ENCODE peak calls at places on chromosomes 7 and 10, in six cellular contexts. L is lower leg skin, P is GM13976, I is AG09309, T is tibial nerve, Z is endothelial cell. S is an unnamed sample.

GRCh38 chr7:149662591-149663095 is 110.7 kb downstream of the ZNF467 start:
- DNase-seq in L (no peak), P (peak), I (no peak), T (peak), Z (peak), S (peak)

GRCh38 chr10:46268076-46268881 is 18.5 kb upstream of the ANTXRL start:
- DNase-seq in L (peak), P (peak), I (no peak), T (no peak), Z (no peak), S (no peak)

GRCh38 chr10:123470570-123470969 is 195.6 kb upstream of the GPR26 start:
- DNase-seq in L (no peak), P (no peak), I (no peak), T (no peak), Z (no peak), S (no peak)

GRCh38 chr7:148941598-148942280 is 57.6 kb upstream of the EZH2 start:
- DNase-seq in L (peak), P (no peak), I (no peak), T (peak), Z (peak), S (no peak)

GRCh38 chr10:66834802-66835201 is 91.0 kb upstream of the LRRTM3 start:
- DNase-seq in L (no peak), P (no peak), I (no peak), T (no peak), Z (no peak), S (no peak)

GRCh38 chr10:17431871-17432311 is 22.5 kb downstream of the ST8SIA6 start:
- DNase-seq in L (no peak), P (no peak), I (no peak), T (no peak), Z (no peak), S (no peak)

GRCh38 chr7:98429799-98430198 is 28.9 kb upstream of the BAIAP2L1 start:
- DNase-seq in L (no peak), P (no peak), I (no peak), T (no peak), Z (no peak), S (no peak)

GRCh38 chr10:119270893-119271361 is 63.6 kb downstream of the GRK5 start:
- DNase-seq in L (no peak), P (peak), I (no peak), T (no peak), Z (peak), S (peak)

GRCh38 chr7:67453580-67453979 is 456.9 kb downstream of the TYW1 start:
- DNase-seq in L (no peak), P (no peak), I (no peak), T (no peak), Z (no peak), S (no peak)

GRCh38 chr10:7409045-7409731 is 1.6 kb downstream of the SFMBT2 start:
- DNase-seq in L (no peak), P (peak), I (no peak), T (no peak), Z (peak), S (peak)

GRCh38 chr7:157875230-157876179 is 538.7 kb downstream of the DNAJB6 start:
- DNase-seq in L (no peak), P (no peak), I (no peak), T (no peak), Z (no peak), S (no peak)

GRCh38 chr7:142542938-142543337 is 206.3 kb upstream of the PRSS1 start:
- DNase-seq in L (no peak), P (no peak), I (no peak), T (no peak), Z (no peak), S (no peak)

GRCh38 chr7:107501593-107501992 is 31.7 kb downstream of the GPR22 start:
- DNase-seq in L (no peak), P (no peak), I (no peak), T (no peak), Z (peak), S (peak)

GRCh38 chr7:30285067-30285530 is 702 bp downstream of the ZNRF2 start:
- DNase-seq in L (no peak), P (peak), I (no peak), T (no peak), Z (peak), S (peak)
- TF ChIP-seq CTCF in L (no peak), P (no peak), I (no peak), T (no peak), Z (no peak), S (no peak)

GRCh38 chr7:129762387-129762969 is 151.0 kb downstream of the NRF1 start:
- DNase-seq in L (no peak), P (no peak), I (no peak), T (no peak), Z (no peak), S (no peak)

GRCh38 chr7:129752760-129753159 is 141.2 kb downstream of the NRF1 start:
- DNase-seq in L (no peak), P (no peak), I (no peak), T (no peak), Z (no peak), S (no peak)

GRCh38 chr7:129757991-129758390 is 146.5 kb downstream of the NRF1 start:
- DNase-seq in L (no peak), P (no peak), I (no peak), T (no peak), Z (no peak), S (no peak)
- TF ChIP-seq CTCF in L (no peak), P (no peak), I (no peak), T (no peak), Z (no peak), S (no peak)

GRCh38 chr7:150732786-150733733 is 4.2 kb upstream of the GIMAP5 start:
- DNase-seq in L (no peak), P (no peak), I (no peak), T (no peak), Z (no peak), S (no peak)

GRCh38 chr7:150727381-150727780 is 9.8 kb upstream of the GIMAP5 start:
- DNase-seq in L (no peak), P (no peak), I (no peak), T (no peak), Z (no peak), S (no peak)

GRCh38 chr7:150731916-150732315 is 5.3 kb upstream of the GIMAP5 start:
- DNase-seq in L (no peak), P (no peak), I (no peak), T (no peak), Z (no peak), S (no peak)

GRCh38 chr7:150728011-150728410 is 9.2 kb upstream of the GIMAP5 start:
- DNase-seq in L (no peak), P (no peak), I (no peak), T (no peak), Z (no peak), S (no peak)

GRCh38 chr7:150728609-150729008 is 8.6 kb upstream of the GIMAP5 start:
- DNase-seq in L (no peak), P (no peak), I (no peak), T (no peak), Z (no peak), S (no peak)
- TF ChIP-seq CTCF in L (no peak), P (no peak), I (no peak), T (no peak), Z (no peak), S (no peak)

DNA sequence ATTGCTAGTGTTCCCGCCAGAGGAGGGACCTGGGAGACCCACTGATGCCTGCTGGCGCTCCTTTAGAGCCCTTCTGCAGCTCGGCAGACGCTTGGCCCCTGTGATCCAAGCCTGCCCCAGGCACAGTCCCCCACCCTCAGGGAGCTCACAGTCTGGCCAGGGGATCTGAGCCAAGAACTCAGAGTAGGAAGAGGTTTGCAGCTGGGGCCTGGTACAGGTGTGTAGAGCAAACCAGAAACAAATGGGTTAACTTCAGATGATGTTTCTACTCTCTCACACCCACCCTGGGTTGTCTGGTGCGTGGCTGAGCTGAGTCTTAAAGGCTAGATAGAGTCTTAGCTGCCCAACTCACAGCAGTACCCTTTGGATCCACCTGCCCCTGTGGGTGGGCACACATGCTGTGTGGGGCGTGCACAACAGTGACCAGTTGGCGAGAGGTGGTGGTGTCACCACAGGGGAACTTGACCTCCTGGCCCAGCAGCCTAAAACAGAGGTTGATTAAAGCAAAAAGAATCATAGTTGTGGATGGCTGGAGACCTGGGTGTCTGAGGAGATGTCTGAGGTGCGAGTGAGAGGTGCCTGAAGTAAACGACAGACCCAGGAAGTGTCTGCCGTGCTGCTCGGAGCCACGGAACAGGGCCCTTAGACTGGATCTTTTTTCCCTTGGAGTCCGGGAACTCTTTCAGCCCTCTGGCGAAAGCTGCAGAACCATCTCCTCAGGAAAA is 31.2 kb upstream of the SRGN start:
- DNase-seq in L (no peak), P (no peak), I (no peak), T (no peak), Z (no peak), S (no peak)
- TF ChIP-seq CTCF in L (no peak), P (no peak), I (no peak), T (no peak), Z (no peak), S (no peak)

GRCh38 chr7:104267701-104268368 is 60.0 kb upstream of the ORC5 start:
- DNase-seq in L (no peak), P (peak), I (no peak), T (no peak), Z (no peak), S (no peak)
- TF ChIP-seq CTCF in L (no peak), P (peak), I (peak), T (peak), Z (peak), S (peak)

GRCh38 chr10:124719213-124719851 is 24.8 kb downstream of the FAM53B start:
- DNase-seq in L (peak), P (peak), I (no peak), T (peak), Z (peak), S (peak)
- TF ChIP-seq CTCF in L (no peak), P (peak), I (peak), T (peak), Z (peak), S (peak)

GRCh38 chr7:86913709-86914108 is 145.7 kb downstream of the ELAPOR2 start:
- DNase-seq in L (no peak), P (no peak), I (peak), T (no peak), Z (no peak), S (no peak)

GRCh38 chr7:86916277-86916825 is 143.1 kb downstream of the ELAPOR2 start:
- DNase-seq in L (no peak), P (no peak), I (no peak), T (no peak), Z (no peak), S (no peak)

GRCh38 chr7:86918245-86918644 is 141.2 kb downstream of the ELAPOR2 start:
- DNase-seq in L (no peak), P (no peak), I (no peak), T (no peak), Z (no peak), S (no peak)

GRCh38 chr7:86911703-86912102 is 147.8 kb downstream of the ELAPOR2 start:
- DNase-seq in L (no peak), P (no peak), I (no peak), T (no peak), Z (no peak), S (no peak)

GRCh38 chr7:86914468-86915054 is 144.9 kb downstream of the ELAPOR2 start:
- DNase-seq in L (no peak), P (peak), I (no peak), T (no peak), Z (no peak), S (no peak)
- TF ChIP-seq CTCF in L (no peak), P (no peak), I (peak), T (peak), Z (peak), S (peak)